ENCODE peak calls at places on chromosomes 12 and 14, in seven cellular contexts. One of them, this sample, is unnamed.
A peak's percentile ranks its signal among the peaks of the same experiment; 100 is the strongest.

GRCh38 chr14:98234208-98234607 is 1037.8 kb downstream of the BCL11B start:
- DNase-seq in H1: no peak
- DNase-seq in H9: no peak
- DNase-seq in mesendoderm: no peak
- DNase-seq in mesenchymal stem cell: no peak
- DNase-seq in IMR-90: no peak
- DNase-seq in trophoblast cell: no peak
- DNase-seq in this sample: no peak

GRCh38 chr12:15278816-15279658 is 43.3 kb upstream of the PTPRO start:
- DNase-seq in IMR-90: peak; percentile 3
- DNase-seq in H1: no peak
- DNase-seq in H9: no peak
- DNase-seq in mesendoderm: no peak
- DNase-seq in mesenchymal stem cell: peak; percentile 65
- DNase-seq in trophoblast cell: no peak
- DNase-seq in this sample: no peak

GRCh38 chr12:14216405-14217294 is 148.8 kb upstream of the ATF7IP start:
- DNase-seq in mesenchymal stem cell: peak; percentile 33
- DNase-seq in trophoblast cell: no peak
- DNase-seq in mesendoderm: no peak
- DNase-seq in H1: peak; percentile 13
- DNase-seq in H9: no peak
- DNase-seq in IMR-90: peak; percentile 17
- DNase-seq in this sample: no peak

GRCh38 chr14:90405755-90406154 is 8.9 kb downstream of the CALM1 start:
- DNase-seq in mesendoderm: no peak
- DNase-seq in H9: no peak
- DNase-seq in H1: no peak
- DNase-seq in IMR-90: no peak
- DNase-seq in trophoblast cell: peak; percentile 9
- DNase-seq in mesenchymal stem cell: no peak
- DNase-seq in this sample: no peak

GRCh38 chr12:110906516-110906915 is 13.9 kb downstream of the MYL2 start:
- DNase-seq in IMR-90: no peak
- DNase-seq in H1: no peak
- DNase-seq in mesendoderm: no peak
- DNase-seq in trophoblast cell: no peak
- DNase-seq in mesenchymal stem cell: no peak
- DNase-seq in H9: no peak
- DNase-seq in this sample: no peak

GRCh38 chr12:6627598-6627997 is 8.2 kb downstream of the LPAR5 start:
- DNase-seq in H1: no peak
- DNase-seq in mesenchymal stem cell: no peak
- DNase-seq in trophoblast cell: no peak
- DNase-seq in IMR-90: no peak
- DNase-seq in mesendoderm: no peak
- DNase-seq in H9: no peak
- DNase-seq in this sample: no peak

GRCh38 chr14:101737414-101738367 is 23.8 kb upstream of the PPP2R5C start:
- DNase-seq in IMR-90: no peak
- DNase-seq in H9: no peak
- DNase-seq in H1: no peak
- DNase-seq in mesendoderm: no peak
- DNase-seq in mesenchymal stem cell: no peak
- DNase-seq in trophoblast cell: no peak
- DNase-seq in this sample: no peak

GRCh38 chr14:68705741-68706283 is 87.1 kb downstream of the ZFP36L1 start:
- DNase-seq in trophoblast cell: peak; percentile 39
- DNase-seq in IMR-90: no peak
- DNase-seq in mesendoderm: no peak
- DNase-seq in H9: peak; percentile 40
- DNase-seq in mesenchymal stem cell: no peak
- DNase-seq in H1: no peak
- DNase-seq in this sample: no peak

GRCh38 chr12:93197067-93197593 is 180.6 kb upstream of the NUDT4 start:
- DNase-seq in mesenchymal stem cell: no peak
- DNase-seq in IMR-90: peak; percentile 54
- DNase-seq in mesendoderm: no peak
- DNase-seq in trophoblast cell: peak; percentile 21
- DNase-seq in H9: no peak
- DNase-seq in H1: no peak
- DNase-seq in this sample: no peak

GRCh38 chr12:30484658-30485057 is 211.0 kb downstream of the IPO8 start:
- DNase-seq in mesendoderm: no peak
- DNase-seq in mesenchymal stem cell: no peak
- DNase-seq in IMR-90: no peak
- DNase-seq in H9: no peak
- DNase-seq in H1: no peak
- DNase-seq in trophoblast cell: no peak
- DNase-seq in this sample: no peak

GRCh38 chr12:47819902-47820630 is at the start of gene HDAC7:
- DNase-seq in H9: peak; percentile 89
- DNase-seq in mesenchymal stem cell: peak; percentile 78
- DNase-seq in mesendoderm: peak; percentile 95
- DNase-seq in H1: no peak
- DNase-seq in IMR-90: peak; percentile 72
- DNase-seq in trophoblast cell: peak; percentile 66
- DNase-seq in this sample: peak; percentile 72

GRCh38 chr12:115172521-115172920 is 488.5 kb upstream of the TBX3 start:
- DNase-seq in mesenchymal stem cell: no peak
- DNase-seq in mesendoderm: no peak
- DNase-seq in IMR-90: peak; percentile 92
- DNase-seq in H1: no peak
- DNase-seq in trophoblast cell: no peak
- DNase-seq in H9: no peak
- DNase-seq in this sample: no peak

GRCh38 chr12:42862055-42862454 is 272.5 kb upstream of the PRICKLE1 start:
- DNase-seq in H9: no peak
- DNase-seq in H1: no peak
- DNase-seq in mesenchymal stem cell: no peak
- DNase-seq in trophoblast cell: no peak
- DNase-seq in mesendoderm: peak; percentile 42
- DNase-seq in IMR-90: no peak
- DNase-seq in this sample: no peak

GRCh38 chr12:107570721-107571120 is 114.9 kb upstream of the PWP1 start:
- DNase-seq in H1: no peak
- DNase-seq in trophoblast cell: no peak
- DNase-seq in H9: no peak
- DNase-seq in mesenchymal stem cell: no peak
- DNase-seq in IMR-90: peak; percentile 67
- DNase-seq in mesendoderm: no peak
- DNase-seq in this sample: no peak

GRCh38 chr14:93132472-93133065 is 16.8 kb upstream of the ITPK1 start:
- DNase-seq in H9: peak; percentile 51
- DNase-seq in mesendoderm: peak; percentile 47
- DNase-seq in H1: no peak
- DNase-seq in IMR-90: peak; percentile 22
- DNase-seq in trophoblast cell: peak; percentile 62
- DNase-seq in mesenchymal stem cell: peak; percentile 33
- DNase-seq in this sample: no peak

GRCh38 chr12:7609480-7609879 is 56.2 kb downstream of the APOBEC1 start:
- DNase-seq in trophoblast cell: no peak
- DNase-seq in H9: no peak
- DNase-seq in IMR-90: peak; percentile 7
- DNase-seq in H1: no peak
- DNase-seq in mesenchymal stem cell: peak; percentile 7
- DNase-seq in mesendoderm: no peak
- DNase-seq in this sample: no peak

GRCh38 chr12:21774358-21775129 is at the start of gene KCNJ8:
- DNase-seq in mesenchymal stem cell: peak; percentile 2
- DNase-seq in mesendoderm: peak; percentile 88
- DNase-seq in IMR-90: peak; percentile 50
- DNase-seq in trophoblast cell: no peak
- DNase-seq in H1: peak; percentile 75
- DNase-seq in H9: peak; percentile 95
- DNase-seq in this sample: peak; percentile 73

GRCh38 chr12:62123721-62124203 is 136.4 kb upstream of the USP15 start:
- DNase-seq in trophoblast cell: peak; percentile 66
- DNase-seq in mesenchymal stem cell: peak; percentile 48
- DNase-seq in H9: peak; percentile 65
- DNase-seq in H1: peak; percentile 56
- DNase-seq in IMR-90: peak; percentile 56
- DNase-seq in mesendoderm: peak; percentile 76
- DNase-seq in this sample: peak; percentile 30

GRCh38 chr12:122918827-122919226 is 22.9 kb upstream of the VPS37B start:
- DNase-seq in trophoblast cell: peak; percentile 94
- DNase-seq in mesendoderm: no peak
- DNase-seq in H1: no peak
- DNase-seq in H9: no peak
- DNase-seq in mesenchymal stem cell: no peak
- DNase-seq in IMR-90: peak; percentile 69
- DNase-seq in this sample: no peak

GRCh38 chr12:103903979-103904378 is 26.2 kb upstream of the HSP90B1 start:
- DNase-seq in H1: no peak
- DNase-seq in mesendoderm: no peak
- DNase-seq in mesenchymal stem cell: no peak
- DNase-seq in IMR-90: no peak
- DNase-seq in H9: no peak
- DNase-seq in trophoblast cell: no peak
- DNase-seq in this sample: no peak

GRCh38 chr14:51451561-51451960 is 200.1 kb upstream of the FRMD6 start:
- DNase-seq in mesendoderm: no peak
- DNase-seq in H9: no peak
- DNase-seq in trophoblast cell: no peak
- DNase-seq in mesenchymal stem cell: no peak
- DNase-seq in H1: no peak
- DNase-seq in IMR-90: no peak
- DNase-seq in this sample: no peak

GRCh38 chr12:89768586-89769482 is 60.2 kb upstream of the ATP2B1 start:
- DNase-seq in IMR-90: peak; percentile 98
- DNase-seq in H9: no peak
- DNase-seq in mesenchymal stem cell: peak; percentile 97
- DNase-seq in mesendoderm: no peak
- DNase-seq in trophoblast cell: peak; percentile 99
- DNase-seq in H1: no peak
- DNase-seq in this sample: no peak

GRCh38 chr12:98373019-98373554 is 142.3 kb upstream of the TMPO start:
- DNase-seq in trophoblast cell: peak; percentile 69
- DNase-seq in IMR-90: peak; percentile 51
- DNase-seq in H1: no peak
- DNase-seq in mesendoderm: peak; percentile 84
- DNase-seq in H9: no peak
- DNase-seq in mesenchymal stem cell: peak; percentile 62
- DNase-seq in this sample: peak; percentile 62

GRCh38 chr12:27733052-27733656 is 22.5 kb downstream of the MRPS35 start:
- DNase-seq in mesendoderm: peak; percentile 13
- DNase-seq in mesenchymal stem cell: peak; percentile 37
- DNase-seq in IMR-90: peak; percentile 52
- DNase-seq in H9: no peak
- DNase-seq in H1: no peak
- DNase-seq in trophoblast cell: peak; percentile 77
- DNase-seq in this sample: no peak

DNA sequence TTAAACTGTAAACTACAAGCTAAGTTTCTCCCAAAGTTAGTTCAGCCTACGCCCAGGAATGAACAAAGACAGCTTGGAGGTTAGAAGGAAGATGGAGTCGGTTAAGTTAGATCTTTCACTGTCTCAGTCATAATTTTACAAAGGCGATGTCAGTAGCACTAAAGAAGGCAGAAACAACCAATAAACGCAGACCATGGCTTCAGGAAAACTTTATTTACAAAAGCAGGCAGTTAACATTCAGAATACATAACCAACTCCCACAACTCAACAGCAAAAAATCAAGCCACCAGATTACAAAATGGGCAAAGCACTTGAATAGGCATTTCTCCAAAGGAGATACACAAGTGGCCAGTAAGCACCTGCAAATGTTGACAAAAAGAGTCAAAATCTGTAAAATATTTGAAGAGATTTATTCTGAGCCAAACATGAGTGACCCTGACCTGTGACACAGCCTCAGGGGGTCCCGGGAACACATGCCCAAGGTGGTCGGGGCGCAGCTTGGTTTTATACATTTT is 8.8 kb upstream of the ULK1 start:
- DNase-seq in mesenchymal stem cell: no peak
- DNase-seq in H1: no peak
- DNase-seq in IMR-90: no peak
- DNase-seq in H9: no peak
- DNase-seq in mesendoderm: no peak
- DNase-seq in trophoblast cell: no peak
- DNase-seq in this sample: no peak
- H3K23ac ChIP-seq in mesenchymal stem cell: no peak overlapping the region
- H3K23ac ChIP-seq in H1: no peak overlapping the region
- H3K23ac ChIP-seq in IMR-90: no peak overlapping the region
- H3K23ac ChIP-seq in H9: no peak overlapping the region
- H3K23ac ChIP-seq in mesendoderm: no peak overlapping the region
- H3K23ac ChIP-seq in trophoblast cell: no peak overlapping the region
- H3K23ac ChIP-seq in this sample: no peak overlapping the region

DNA sequence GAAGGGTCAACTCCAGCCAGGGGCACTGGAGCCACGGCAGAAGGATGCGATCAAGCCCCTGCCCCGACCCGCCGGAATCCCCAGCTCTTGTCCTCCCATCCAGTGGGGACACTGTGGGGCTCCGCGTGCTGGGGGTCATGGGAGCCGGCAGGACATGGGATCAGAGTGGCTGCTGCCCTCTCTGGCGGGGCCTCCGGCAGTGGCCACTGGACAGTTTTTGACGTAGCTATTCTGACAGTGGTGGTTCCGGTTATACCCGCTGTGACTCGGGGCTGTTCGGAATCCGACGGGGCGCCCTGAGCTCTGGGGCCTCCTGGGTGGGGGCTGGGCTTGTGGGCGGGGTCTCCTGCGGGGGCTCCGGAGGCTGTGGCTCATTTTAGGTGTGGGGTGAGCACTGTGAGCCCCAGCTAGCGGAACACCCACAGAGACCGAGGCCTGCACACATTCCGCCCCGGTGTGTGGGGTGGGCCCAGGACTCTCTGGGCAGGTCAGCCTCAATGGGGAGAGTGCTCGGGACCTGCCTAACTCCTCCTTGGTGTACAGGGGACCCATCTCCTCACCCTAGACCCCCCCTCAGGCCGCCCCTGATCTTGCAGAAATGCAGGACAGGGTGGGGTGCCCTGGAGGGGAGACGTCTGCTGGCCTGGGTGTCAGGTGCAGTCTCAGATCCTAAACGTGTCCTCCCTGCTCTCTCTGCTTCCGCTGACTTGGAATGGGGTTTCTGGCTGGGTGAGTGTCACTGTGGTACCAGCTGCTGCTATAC is 374.2 kb downstream of the TMEM121 start:
- DNase-seq in H9: no peak
- DNase-seq in H1: no peak
- DNase-seq in mesendoderm: no peak
- DNase-seq in mesenchymal stem cell: no peak
- DNase-seq in IMR-90: no peak
- DNase-seq in trophoblast cell: no peak
- DNase-seq in this sample: no peak
- H3K9ac ChIP-seq in H9: no peak overlapping the region
- H3K9ac ChIP-seq in H1: no peak overlapping the region
- H3K9ac ChIP-seq in mesendoderm: no peak overlapping the region
- H3K9ac ChIP-seq in mesenchymal stem cell: no peak overlapping the region
- H3K9ac ChIP-seq in IMR-90: no peak overlapping the region
- H3K9ac ChIP-seq in trophoblast cell: no peak overlapping the region
- H3K9ac ChIP-seq in this sample: no peak overlapping the region

GRCh38 chr14:42140001-42140400 is 533.3 kb downstream of the LRFN5 start:
- DNase-seq in IMR-90: peak; percentile 54
- DNase-seq in H9: no peak
- DNase-seq in trophoblast cell: no peak
- DNase-seq in mesendoderm: no peak
- DNase-seq in mesenchymal stem cell: peak; percentile 12
- DNase-seq in H1: no peak
- DNase-seq in this sample: no peak
- H3K4me2 ChIP-seq in IMR-90: no peak overlapping the region
- H3K4me2 ChIP-seq in H9: no peak overlapping the region
- H3K4me2 ChIP-seq in trophoblast cell: no peak overlapping the region
- H3K4me2 ChIP-seq in mesendoderm: no peak overlapping the region
- H3K4me2 ChIP-seq in mesenchymal stem cell: no peak overlapping the region
- H3K4me2 ChIP-seq in H1: no peak overlapping the region
- H3K4me2 ChIP-seq in this sample: no peak overlapping the region

GRCh38 chr12:1882850-1883470 is 35.5 kb downstream of the CACNA2D4 start:
- DNase-seq in trophoblast cell: no peak
- DNase-seq in IMR-90: no peak
- DNase-seq in H1: peak; percentile 22
- DNase-seq in H9: no peak
- DNase-seq in mesendoderm: no peak
- DNase-seq in mesenchymal stem cell: no peak
- DNase-seq in this sample: no peak
- H3K23ac ChIP-seq in trophoblast cell: no peak overlapping the region
- H3K23ac ChIP-seq in IMR-90: no peak overlapping the region
- H3K23ac ChIP-seq in H1: no peak overlapping the region
- H3K23ac ChIP-seq in H9: no peak overlapping the region
- H3K23ac ChIP-seq in mesendoderm: no peak overlapping the region
- H3K23ac ChIP-seq in mesenchymal stem cell: peak overlapping the region; percentile 16
- H3K23ac ChIP-seq in this sample: no peak overlapping the region

This sample was measured in neuronal stem cell.